ENCODE peak calls at places on chromosomes 7 and 10, in four cellular contexts. S is IMR-90, I is HepG2, T is K562. N is an unnamed sample.

GRCh38 chr7:110911632-110912031 is 179.3 kb upstream of the LRRN3 start:
- DNase-seq in I (no peak), T (no peak), S (no peak), N (no peak)

GRCh38 chr10:69819713-69820506 is 18.2 kb downstream of the COL13A1 start:
- DNase-seq in T (no peak), S (peak), I (no peak), N (no peak)

GRCh38 chr7:27208998-27209397 is 9.1 kb upstream of the HOXA13 start:
- DNase-seq in T (no peak), I (no peak), S (no peak), N (no peak)

GRCh38 chr7:29878081-29878688 is 71.9 kb downstream of the WIPF3 start:
- DNase-seq in S (peak), I (peak), T (peak), N (peak)

GRCh38 chr10:1957057-1957456 is 219.7 kb upstream of the ADARB2 start:
- DNase-seq in T (no peak), S (no peak), I (no peak), N (no peak)

GRCh38 chr10:95388539-95388938 is 97.7 kb upstream of the PDLIM1 start:
- DNase-seq in S (no peak), I (peak), T (no peak), N (peak)

GRCh38 chr7:127702938-127703337 is 50.9 kb downstream of the SND1 start:
- DNase-seq in I (no peak), S (no peak), T (no peak), N (no peak)

GRCh38 chr10:120980316-120980975 is 129.3 kb downstream of the WDR11 start:
- DNase-seq in T (no peak), I (no peak), S (no peak), N (no peak)

GRCh38 chr10:124724279-124725027 is 19.7 kb downstream of the FAM53B start:
- DNase-seq in T (no peak), S (no peak), I (peak), N (no peak)

GRCh38 chr10:63430091-63430998 is 35.4 kb downstream of the JMJD1C start:
- DNase-seq in S (peak), I (no peak), T (no peak), N (no peak)

GRCh38 chr10:114526112-114526496 is 121.8 kb upstream of the AFAP1L2 start:
- DNase-seq in S (peak), T (no peak), I (no peak), N (no peak)

GRCh38 chr10:114525368-114525949 is 121.2 kb upstream of the AFAP1L2 start:
- DNase-seq in T (no peak), I (no peak), S (no peak), N (no peak)

GRCh38 chr10:114523876-114524275 is 119.6 kb upstream of the AFAP1L2 start:
- DNase-seq in S (no peak), T (no peak), I (no peak), N (no peak)

GRCh38 chr10:114521250-114521649 is 116.9 kb upstream of the AFAP1L2 start:
- DNase-seq in I (no peak), T (no peak), S (no peak), N (no peak)

GRCh38 chr10:114526497-114527238 is 122.4 kb upstream of the AFAP1L2 start:
- DNase-seq in T (peak), S (peak), I (peak), N (peak)
- TF ChIP-seq MAZ in T (no peak), S (no peak), I (no peak), N (no peak)

DNA sequence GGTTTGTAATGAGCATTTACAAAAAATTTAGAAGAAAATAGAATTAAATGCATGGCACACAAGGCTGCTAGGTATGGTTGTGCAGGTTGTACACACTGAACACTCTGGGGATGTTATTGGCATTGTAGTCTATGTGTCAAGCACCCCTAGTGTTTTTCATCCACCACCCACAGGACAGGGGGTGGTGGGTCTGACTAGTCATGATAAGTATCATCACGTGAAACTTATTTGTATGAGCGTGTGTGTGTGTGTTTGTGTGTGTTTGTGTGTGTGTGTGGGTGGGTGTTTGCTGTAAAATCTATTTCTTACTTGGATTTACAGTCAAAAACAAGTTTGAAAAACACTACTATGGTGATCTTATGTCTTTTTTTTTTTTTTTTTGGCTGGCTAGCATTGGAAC is 66.5 kb downstream of the MAP3K8 start:
- DNase-seq in S (no peak), I (no peak), T (no peak), N (no peak)
- TF ChIP-seq MAZ in S (no peak), I (no peak), T (no peak), N (no peak)

DNA sequence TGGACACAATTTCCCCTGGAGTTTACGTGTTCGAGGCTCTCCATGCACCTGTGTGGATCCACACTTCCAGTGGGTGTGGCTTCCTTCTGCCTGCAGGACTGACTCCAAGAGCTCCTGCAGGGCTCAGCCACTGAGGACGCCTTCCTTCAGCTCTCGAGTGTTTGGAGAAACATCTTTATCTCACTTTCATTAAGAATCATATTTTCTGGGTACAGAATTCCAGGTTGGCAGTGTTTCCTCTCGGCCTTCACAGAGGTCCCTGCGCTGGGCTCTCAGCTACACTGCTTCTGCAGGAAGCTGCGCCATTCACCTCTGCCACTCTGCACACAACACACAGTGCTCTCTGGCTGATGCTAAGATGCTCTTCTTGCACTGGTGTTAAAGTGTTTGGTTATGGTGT is 69.9 kb upstream of the NKX6-2 start:
- DNase-seq in T (no peak), S (no peak), I (no peak), N (no peak)
- TF ChIP-seq MAZ in T (no peak), S (no peak), I (no peak), N (no peak)

GRCh38 chr7:38451840-38452239 is 178.4 kb upstream of the TARP start:
- DNase-seq in S (peak), T (peak), I (peak), N (peak)
- TF ChIP-seq MAZ in S (no peak), T (no peak), I (no peak), N (no peak)

GRCh38 chr10:115914475-115914874 is 358.5 kb downstream of the GFRA1 start:
- DNase-seq in S (no peak), T (no peak), I (no peak), N (no peak)

GRCh38 chr10:115921795-115922194 is 351.2 kb downstream of the GFRA1 start:
- DNase-seq in T (no peak), I (no peak), S (peak), N (peak)

GRCh38 chr10:115915429-115915828 is 357.6 kb downstream of the GFRA1 start:
- DNase-seq in I (no peak), S (no peak), T (no peak), N (no peak)

GRCh38 chr10:115918812-115919211 is 354.2 kb downstream of the GFRA1 start:
- DNase-seq in S (peak), I (no peak), T (no peak), N (no peak)
- TF ChIP-seq MAZ in S (no peak), I (no peak), T (no peak), N (no peak)

GRCh38 chr7:2537981-2538851 is 17.1 kb downstream of the BRAT1 start:
- DNase-seq in T (no peak), S (no peak), I (no peak), N (no peak)
- TF ChIP-seq MAZ in T (no peak), S (no peak), I (no peak), N (no peak)

GRCh38 chr10:127578628-127579305 is 29.7 kb downstream of the NPS start:
- DNase-seq in T (no peak), S (no peak), I (no peak), N (no peak)
- TF ChIP-seq MAZ in T (no peak), S (no peak), I (no peak), N (no peak)

DNA sequence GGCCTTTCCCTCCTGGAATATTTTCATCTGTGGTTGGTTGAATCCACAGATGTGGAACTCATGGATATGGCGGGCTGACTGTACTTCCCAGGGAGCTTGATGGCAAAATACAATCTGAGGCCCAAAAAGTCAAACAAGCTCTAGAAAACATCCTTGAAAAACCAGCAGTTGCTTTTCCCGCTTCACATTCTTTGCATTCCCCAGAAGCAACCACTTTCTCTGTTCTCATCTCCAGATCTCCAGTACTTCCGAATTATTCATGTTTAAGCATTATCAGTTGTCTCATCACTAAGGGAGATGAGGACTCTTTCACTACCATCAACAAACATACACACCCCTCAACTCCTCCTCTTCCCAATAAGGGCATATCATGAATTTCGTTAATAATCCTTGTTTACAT is 55.3 kb downstream of the KIF5B start:
- DNase-seq in T (no peak), S (peak), I (no peak), N (no peak)
- TF ChIP-seq MAZ in T (no peak), S (no peak), I (no peak), N (no peak)